ENCODE peak calls at places on chromosomes 5 and 9, in four cellular contexts. X is vagina; S is heart left ventricle; O is CD8-positive, alpha-beta T cell. I is an unnamed sample.

GRCh38 chr5:147688965-147689364 is 93.6 kb downstream of the JAKMIP2 start:
- DNase-seq in X (no peak), S (no peak), O (no peak), I (peak; percentile 71)

GRCh38 chr5:134568761-134569725 is 43.6 kb downstream of the JADE2 start:
- DNase-seq in X (no peak), S (peak; percentile 80), O (no peak), I (peak; percentile 94)

GRCh38 chr9:123807241-123807640 is 122.7 kb downstream of the DENND1A start:
- DNase-seq in X (no peak), S (no peak), O (no peak), I (no peak)

GRCh38 chr9:118674942-118675341 is 694.3 kb downstream of the BRINP1 start:
- DNase-seq in X (no peak), S (no peak), O (no peak), I (no peak)

GRCh38 chr5:126917918-126918623 is 112.3 kb downstream of the MARCHF3 start:
- DNase-seq in X (no peak), S (no peak), O (no peak), I (no peak)

GRCh38 chr5:142677212-142677611 is 8.7 kb downstream of the FGF1 start:
- DNase-seq in X (no peak), S (no peak), O (no peak), I (no peak)

GRCh38 chr5:8053270-8053669 is 184.3 kb downstream of the MTRR start:
- DNase-seq in X (no peak), S (no peak), O (no peak), I (no peak)

GRCh38 chr5:103375863-103376591 is 117.5 kb downstream of the MACIR start:
- DNase-seq in X (no peak), S (no peak), O (no peak), I (no peak)

GRCh38 chr5:24681106-24681505 is 36.3 kb upstream of the CDH10 start:
- DNase-seq in X (no peak), S (no peak), O (no peak), I (no peak)

GRCh38 chr5:134581241-134581981 is 51.2 kb downstream of the SAR1B start:
- DNase-seq in X (no peak), S (no peak), O (no peak), I (peak; percentile 78)

GRCh38 chr9:13971415-13971814 is 342.5 kb downstream of the NFIB start:
- DNase-seq in X (no peak), S (no peak), O (no peak), I (no peak)

GRCh38 chr5:126074538-126074937 is 348.7 kb upstream of the GRAMD2B start:
- DNase-seq in X (no peak), S (no peak), O (no peak), I (no peak)

GRCh38 chr9:133823189-133824105 is 85.3 kb upstream of the SARDH start:
- DNase-seq in X (no peak), S (no peak), O (no peak), I (no peak)

GRCh38 chr5:107519900-107520354 is 150.8 kb downstream of the EFNA5 start:
- DNase-seq in X (no peak), S (no peak), O (no peak), I (no peak)

GRCh38 chr9:101387871-101388506 is 3.2 kb upstream of the BAAT start:
- DNase-seq in X (no peak), S (no peak), O (no peak), I (no peak)

GRCh38 chr9:124941689-124942561 is 1.0 kb upstream of the GOLGA1 start:
- DNase-seq in X (no peak), S (peak; percentile 54), O (peak; percentile 68), I (peak; percentile 86)

GRCh38 chr5:149735066-149735465 is 5.0 kb downstream of the PPARGC1B start:
- DNase-seq in X (peak; percentile 72), S (peak; percentile 36), O (no peak), I (no peak)

GRCh38 chr5:157182143-157182757 is 1.6 kb downstream of the ITK start:
- DNase-seq in X (no peak), S (no peak), O (no peak), I (no peak)

GRCh38 chr5:136001531-136001930 is 27.3 kb upstream of the TGFBI start:
- DNase-seq in X (no peak), S (no peak), O (no peak), I (no peak)

GRCh38 chr5:138000102-138000723 is 32.7 kb downstream of the FAM13B start:
- DNase-seq in X (no peak), S (no peak), O (no peak), I (no peak)

GRCh38 chr5:158286827-158287226 is 427.9 kb upstream of the CLINT1 start:
- DNase-seq in X (no peak), S (no peak), O (no peak), I (no peak)

GRCh38 chr5:73464016-73464745 is 15.6 kb upstream of the FOXD1 start:
- DNase-seq in X (no peak), S (peak; percentile 45), O (no peak), I (no peak)

GRCh38 chr9:28197653-28198052 is 624.4 kb upstream of the C9orf72 start:
- DNase-seq in X (no peak), S (no peak), O (no peak), I (no peak)

GRCh38 chr5:79858097-79858723 is 132.9 kb downstream of the MTX3 start:
- DNase-seq in X (peak; percentile 28), S (peak; percentile 79), O (peak; percentile 85), I (no peak)

GRCh38 chr5:82593481-82593880 is 315.3 kb upstream of the RPS23 start:
- DNase-seq in X (no peak), S (no peak), O (no peak), I (no peak)

GRCh38 chr5:119022017-119022745 is 33.8 kb upstream of the DTWD2 start:
- DNase-seq in X (no peak), S (no peak), O (no peak), I (no peak)

GRCh38 chr9:94692601-94693000 is 33.9 kb upstream of the AOPEP start:
- DNase-seq in X (no peak), S (no peak), O (no peak), I (no peak)

GRCh38 chr5:178249191-178249989 is 16.8 kb upstream of the PHYKPL start:
- DNase-seq in X (no peak), S (no peak), O (peak; percentile 50), I (peak; percentile 69)

GRCh38 chr5:163912023-163912422 is 406.6 kb downstream of the MAT2B start:
- DNase-seq in X (no peak), S (no peak), O (no peak), I (no peak)

GRCh38 chr5:111574316-111574715 is 62.0 kb upstream of the STARD4 start:
- DNase-seq in X (no peak), S (no peak), O (no peak), I (no peak)

GRCh38 chr5:104170906-104171305 is 608.3 kb upstream of the NUDT12 start:
- DNase-seq in X (no peak), S (no peak), O (no peak), I (no peak)

GRCh38 chr9:92615790-92616189 is 54.1 kb downstream of the IPPK start:
- DNase-seq in X (peak; percentile 34), S (no peak), O (no peak), I (no peak)
- H3K4me1 ChIP-seq in X (peaks cover 77% of the 10 kb centered on the region), S (peaks cover 54% of the 10 kb centered on the region), O (no peaks in the 10 kb centered on the region), I (peaks cover 19% of the 10 kb centered on the region)

GRCh38 chr9:136567651-136568287 is 21.9 kb upstream of the NOTCH1 start:
- DNase-seq in X (no peak), S (peak; percentile 76), O (no peak), I (peak; percentile 94)
- H3K4me1 ChIP-seq in X (peaks cover 75% of the 10 kb centered on the region), S (peaks cover 90% of the 10 kb centered on the region), O (peaks cover 8% of the 10 kb centered on the region), I (peaks cover 3% of the 10 kb centered on the region)

DNA sequence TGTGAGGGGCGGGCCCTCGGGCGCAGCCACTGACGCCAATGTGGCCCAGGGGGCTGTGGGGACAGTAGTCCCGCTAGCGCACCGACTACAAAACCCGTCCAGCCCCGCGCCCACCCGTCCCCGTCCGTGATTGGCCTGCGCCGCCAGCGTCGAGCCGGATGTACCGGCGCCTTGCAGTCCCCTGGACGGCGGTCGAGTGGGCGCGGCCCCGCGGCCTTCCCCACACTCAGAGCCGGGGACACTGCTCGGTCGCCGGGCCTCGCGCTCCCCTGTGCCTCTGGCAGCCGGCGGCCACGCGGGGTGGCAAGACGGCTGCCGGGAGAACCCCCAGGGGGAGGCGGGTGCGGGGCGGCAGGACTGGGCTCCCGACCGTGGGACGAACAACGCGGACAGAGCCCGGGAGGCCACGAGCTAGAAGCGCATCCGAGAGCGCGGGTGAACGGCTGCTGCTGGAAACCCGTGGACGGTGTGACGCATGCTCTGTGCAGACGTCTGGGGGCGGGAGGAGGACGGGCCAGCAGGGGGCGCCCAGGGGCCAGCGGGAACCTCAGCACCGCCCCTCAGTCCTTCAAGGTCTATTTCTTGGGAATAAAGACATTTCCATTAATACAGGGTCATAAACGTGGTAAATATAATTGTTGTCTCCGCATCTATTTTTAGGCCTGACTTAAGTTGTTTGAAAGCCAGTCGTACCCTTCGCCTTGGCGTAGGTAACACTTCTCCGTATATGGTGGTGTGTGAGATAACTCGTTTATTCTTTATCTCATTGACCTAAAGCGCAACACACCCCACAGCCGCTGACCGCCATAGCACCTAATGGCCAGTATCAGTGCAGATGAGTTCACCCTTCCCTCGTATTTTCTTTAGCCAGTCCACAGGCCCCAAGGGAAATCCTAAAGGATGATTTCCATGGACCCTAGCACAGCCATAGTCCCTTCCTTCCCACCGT is 629 bp upstream of the BICD2 start:
- DNase-seq in X (no peak), S (peak; percentile 99), O (peak; percentile 97), I (peak; percentile 100)
- H3K4me1 ChIP-seq in X (peaks cover 45% of the 10 kb centered on the region), S (peaks cover 56% of the 10 kb centered on the region), O (peaks cover 37% of the 10 kb centered on the region), I (peaks cover 16% of the 10 kb centered on the region)

GRCh38 chr5:88708682-88709398 is 174.1 kb downstream of the MEF2C start:
- DNase-seq in X (no peak), S (no peak), O (no peak), I (no peak)
- H3K4me1 ChIP-seq in X (no peaks in the 10 kb centered on the region), S (no peaks in the 10 kb centered on the region), O (no peaks in the 10 kb centered on the region), I (no peaks in the 10 kb centered on the region)

GRCh38 chr5:16853511-16853910 is 82.6 kb downstream of the MYO10 start:
- DNase-seq in X (no peak), S (no peak), O (no peak), I (no peak)
- H3K4me1 ChIP-seq in X (peaks cover 12% of the 10 kb centered on the region), S (peaks cover 14% of the 10 kb centered on the region), O (no peaks in the 10 kb centered on the region), I (peaks cover 5% of the 10 kb centered on the region)